ENCODE peak calls at places on chromosomes 16 and 17, in six cellular contexts. V, B, X, P, H and U are unnamed samples.

GRCh38 chr17:17171991-17172939 is 33.9 kb downstream of the PLD6 start:
- DNase-seq in B (no peak), V (no peak), H (no peak), P (no peak), X (peak; percentile 79), U (no peak)

GRCh38 chr17:1511290-1511689 is 5.1 kb downstream of the INPP5K start:
- DNase-seq in H (no peak), X (peak; percentile 75), V (no peak), B (no peak), P (no peak), U (no peak)

GRCh38 chr17:1232331-1232730 is 37.9 kb upstream of the BHLHA9 start:
- DNase-seq in H (no peak), P (no peak), X (no peak), B (no peak), V (no peak), U (no peak)

GRCh38 chr17:50719924-50720805 is 762 bp downstream of the LUC7L3 start:
- DNase-seq in B (no peak), P (no peak), H (no peak), X (no peak), V (no peak), U (no peak)

GRCh38 chr16:88287219-88287618 is 95.5 kb upstream of the ZNF469 start:
- DNase-seq in B (peak; percentile 72), H (no peak), P (no peak), V (no peak), X (no peak), U (no peak)

GRCh38 chr16:89094252-89094901 is 725 bp downstream of the ACSF3 start:
- DNase-seq in P (no peak), H (no peak), X (no peak), V (no peak), B (peak; percentile 29), U (no peak)

GRCh38 chr16:77531741-77532140 is 96.9 kb upstream of the ADAMTS18 start:
- DNase-seq in X (no peak), B (peak; percentile 77), P (no peak), H (no peak), V (no peak), U (no peak)

GRCh38 chr17:59763861-59764260 is 56.4 kb downstream of the VMP1 start:
- DNase-seq in X (no peak), H (no peak), V (no peak), B (no peak), P (no peak), U (no peak)

GRCh38 chr17:77881545-77881944 is 77.0 kb upstream of the TNRC6C start:
- DNase-seq in P (peak; percentile 44), X (peak; percentile 91), B (no peak), H (peak; percentile 40), V (peak; percentile 73), U (peak; percentile 89)

GRCh38 chr16:46658925-46659324 is 30.1 kb downstream of the VPS35 start:
- DNase-seq in H (no peak), V (peak; percentile 79), B (no peak), P (no peak), X (no peak), U (peak; percentile 76)

GRCh38 chr16:84836234-84836647 is 16.5 kb downstream of the CRISPLD2 start:
- DNase-seq in H (no peak), X (peak; percentile 86), V (no peak), P (no peak), B (peak; percentile 100), U (no peak)

GRCh38 chr16:2062801-2063200 is 15.0 kb downstream of the TSC2 start:
- DNase-seq in B (no peak), P (no peak), V (no peak), H (no peak), X (no peak), U (no peak)

GRCh38 chr17:34163681-34164080 is 91.4 kb upstream of the CCL2 start:
- DNase-seq in X (no peak), P (no peak), V (no peak), H (no peak), B (no peak), U (no peak)

GRCh38 chr16:3036726-3037315 is at the start of gene BICDL2:
- DNase-seq in V (no peak), H (no peak), B (no peak), P (no peak), X (no peak), U (no peak)

GRCh38 chr16:12697437-12697836 is 106.2 kb downstream of the CPPED1 start:
- DNase-seq in V (no peak), P (no peak), H (no peak), B (no peak), X (no peak), U (no peak)

GRCh38 chr17:1147664-1148063 is 32.1 kb downstream of the ABR start:
- DNase-seq in P (no peak), X (no peak), B (peak; percentile 83), H (no peak), V (no peak), U (no peak)

GRCh38 chr17:66855204-66855603 is 20.3 kb downstream of the CACNG5 start:
- DNase-seq in B (no peak), P (no peak), X (no peak), V (no peak), H (no peak), U (no peak)